ENCODE peak calls at places on chromosomes 13 and 19, in four cellular contexts. C is left ventricle myocardium inferior, Q is T-helper 17 cell, R is breast epithelium. P is an unnamed sample.

GRCh38 chr19:41872384-41872774 is 4.7 kb upstream of the CD79A start:
- DNase-seq in C (no peak), Q (no peak), R (no peak), P (no peak)

GRCh38 chr19:47778954-47779351 is 450 bp downstream of the SELENOW start:
- DNase-seq in C (peak), R (no peak), Q (no peak), P (no peak)

GRCh38 chr19:12159773-12160414 is 3.0 kb upstream of the ZNF136 start:
- DNase-seq in C (no peak), Q (no peak), R (no peak), P (no peak)

GRCh38 chr19:48030073-48030472 is 13.8 kb downstream of the CABP5 start:
- DNase-seq in R (no peak), C (no peak), Q (no peak), P (no peak)

GRCh38 chr13:112877976-112878955 is 90.7 kb upstream of the MCF2L start:
- DNase-seq in R (no peak), C (peak), Q (no peak), P (no peak)

GRCh38 chr13:27130223-27131015 is 41.2 kb downstream of the USP12 start:
- DNase-seq in C (no peak), R (no peak), Q (no peak), P (no peak)

GRCh38 chr19:3774621-3775373 is 2.8 kb upstream of the RAX2 start:
- DNase-seq in R (no peak), Q (no peak), C (no peak), P (no peak)

GRCh38 chr19:2021453-2022140 is 6.1 kb upstream of the BTBD2 start:
- DNase-seq in Q (no peak), C (no peak), R (no peak), P (no peak)

GRCh38 chr13:110648848-110649421 is 33.6 kb downstream of the NAXD start:
- DNase-seq in R (no peak), C (no peak), Q (no peak), P (no peak)

GRCh38 chr19:29449371-29449770 is 76.4 kb upstream of the VSTM2B start:
- DNase-seq in R (no peak), C (no peak), Q (no peak), P (no peak)

GRCh38 chr13:46844431-46844830 is 47.5 kb upstream of the ESD start:
- DNase-seq in C (no peak), Q (no peak), R (no peak), P (no peak)

GRCh38 chr19:48718711-48719231 is 754 bp downstream of the MAMSTR start:
- DNase-seq in C (no peak), Q (no peak), R (no peak), P (no peak)

GRCh38 chr19:5196832-5197231 is 143.8 kb downstream of the PTPRS start:
- DNase-seq in Q (no peak), C (no peak), R (no peak), P (no peak)

GRCh38 chr19:41847351-41848105 is 2.7 kb downstream of the DMRTC2 start:
- DNase-seq in C (no peak), R (no peak), Q (no peak), P (no peak)

GRCh38 chr19:54266133-54266532 is 9.1 kb upstream of the LILRB5 start:
- DNase-seq in R (peak), Q (peak), C (peak), P (peak)

GRCh38 chr19:3761382-3762129 is at the start of gene APBA3:
- DNase-seq in Q (peak), C (peak), R (peak), P (peak)

P was measured in activated T-helper 9 cell treated with anti-CD3 and anti-CD28 coated beads, Interleukin-2, amount 50 U/mL, for 16 hours.